ENCODE peak calls at places on chromosome 10, in seven cellular contexts. U is Peyer's patch, M is body of pancreas, E is mammary epithelial cell, T is adrenal gland, R is right atrium auricular region, D is cardiac muscle cell. S is an unnamed sample. For H3K4me1 and H3K27me3, the result is how much of the 10 kb centered on the place peaks cover.

GRCh38 chr10:32161586-32161985 is 105.4 kb upstream of the KIF5B start:
- DNase-seq in U (no peak), M (no peak), E (no peak), T (no peak), R (no peak), D (no peak), S (peak)

GRCh38 chr10:109992485-109992884 is 15.3 kb upstream of the ADD3 start:
- DNase-seq in U (no peak), M (no peak), E (no peak), T (no peak), R (no peak), D (peak), S (no peak)

GRCh38 chr10:73744690-73744994 is 470 bp downstream of the SEC24C start:
- DNase-seq in U (peak), M (peak), E (peak), T (peak), R (no peak), D (peak), S (no peak)

GRCh38 chr10:67969875-67970274 is 85.4 kb downstream of the SIRT1 start:
- DNase-seq in U (no peak), M (no peak), E (no peak), T (no peak), R (no peak), D (no peak), S (no peak)

GRCh38 chr10:104022020-104022419 is 55.1 kb downstream of the SLK start:
- DNase-seq in U (no peak), M (no peak), E (no peak), T (no peak), R (no peak), D (no peak), S (no peak)

GRCh38 chr10:15433850-15434537 is 62.9 kb upstream of the FAM171A1 start:
- DNase-seq in U (no peak), M (peak), E (peak), T (peak), R (no peak), D (peak), S (no peak)

GRCh38 chr10:7824251-7824650 is 5.9 kb downstream of the TAF3 start:
- DNase-seq in U (no peak), M (no peak), E (no peak), T (no peak), R (no peak), D (no peak), S (no peak)

GRCh38 chr10:76632158-76633051 is 1005.2 kb downstream of the KCNMA1 start:
- DNase-seq in U (no peak), M (peak), E (peak), T (peak), R (no peak), D (no peak), S (no peak)

GRCh38 chr10:121681982-121682687 is 83.9 kb upstream of the FGFR2 start:
- DNase-seq in U (no peak), M (no peak), E (no peak), T (no peak), R (no peak), D (no peak), S (no peak)

GRCh38 chr10:119871881-119872609 is 598 bp downstream of the MCMBP start:
- DNase-seq in U (peak), M (peak), E (peak), T (peak), R (no peak), D (peak), S (peak)

GRCh38 chr10:98006266-98006665 is 24.2 kb downstream of the CRTAC1 start:
- DNase-seq in U (no peak), M (peak), E (no peak), T (no peak), R (peak), D (no peak), S (no peak)

GRCh38 chr10:111116762-111117445 is 40.1 kb downstream of the ADRA2A start:
- DNase-seq in U (no peak), M (no peak), E (no peak), T (no peak), R (no peak), D (no peak), S (no peak)

DNA sequence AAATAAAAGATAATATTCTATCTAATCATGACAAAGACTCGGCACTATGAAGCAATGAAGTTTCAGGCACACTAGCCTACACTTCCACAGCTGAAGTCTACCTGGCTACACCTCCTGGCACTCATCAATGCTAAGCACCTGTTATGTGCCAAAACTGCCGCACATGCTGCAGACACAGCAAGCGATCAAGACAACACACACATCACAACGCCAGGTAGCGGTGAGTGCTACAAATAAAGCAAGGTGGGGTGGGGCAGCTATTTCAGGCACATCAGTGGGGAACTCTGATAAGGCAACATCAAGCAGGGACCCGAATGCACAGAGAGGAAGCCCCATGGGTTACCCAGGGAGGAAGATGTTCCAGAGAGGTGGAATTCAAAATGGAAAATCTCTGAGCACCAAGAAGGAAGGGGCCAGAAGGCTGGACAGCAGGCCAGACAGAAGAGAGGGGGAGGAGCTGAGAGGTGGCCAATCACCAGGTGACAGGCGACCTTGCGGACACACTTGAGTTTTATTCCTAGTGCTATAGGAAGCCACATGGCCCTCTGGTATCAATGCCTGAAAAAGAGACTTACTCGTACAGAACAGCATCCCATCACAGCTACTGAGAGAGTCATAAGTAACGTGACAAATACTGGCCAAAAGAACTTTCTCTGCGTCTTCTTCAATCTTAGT is 8.1 kb downstream of the PSAP start:
- DNase-seq in U (no peak), M (no peak), E (no peak), T (no peak), R (no peak), D (no peak), S (no peak)
- H3K4me1 ChIP-seq in U (half or more), M (half or more), E (under half), T (half or more), R (half or more), D (under half), S (half or more)

GRCh38 chr10:43037942-43038782 is 38.7 kb upstream of the RET start:
- DNase-seq in U (peak), M (no peak), E (no peak), T (no peak), R (peak), D (no peak), S (no peak)
- H3K27me3 ChIP-seq in U (under half), M (under half), E (under half), T (under half), R (under half), D (under half), S (under half)

GRCh38 chr10:95472304-95473088 is 88.7 kb downstream of the SORBS1 start:
- DNase-seq in U (no peak), M (no peak), E (no peak), T (no peak), R (no peak), D (no peak), S (no peak)

GRCh38 chr10:95475003-95475383 is 86.2 kb downstream of the SORBS1 start:
- DNase-seq in U (no peak), M (no peak), E (no peak), T (no peak), R (no peak), D (no peak), S (peak)

GRCh38 chr10:95476482-95477174 is 84.5 kb downstream of the SORBS1 start:
- DNase-seq in U (no peak), M (no peak), E (no peak), T (no peak), R (no peak), D (no peak), S (no peak)

GRCh38 chr10:95475827-95476481 is 85.2 kb downstream of the SORBS1 start:
- DNase-seq in U (peak), M (peak), E (no peak), T (no peak), R (no peak), D (no peak), S (no peak)

DNA sequence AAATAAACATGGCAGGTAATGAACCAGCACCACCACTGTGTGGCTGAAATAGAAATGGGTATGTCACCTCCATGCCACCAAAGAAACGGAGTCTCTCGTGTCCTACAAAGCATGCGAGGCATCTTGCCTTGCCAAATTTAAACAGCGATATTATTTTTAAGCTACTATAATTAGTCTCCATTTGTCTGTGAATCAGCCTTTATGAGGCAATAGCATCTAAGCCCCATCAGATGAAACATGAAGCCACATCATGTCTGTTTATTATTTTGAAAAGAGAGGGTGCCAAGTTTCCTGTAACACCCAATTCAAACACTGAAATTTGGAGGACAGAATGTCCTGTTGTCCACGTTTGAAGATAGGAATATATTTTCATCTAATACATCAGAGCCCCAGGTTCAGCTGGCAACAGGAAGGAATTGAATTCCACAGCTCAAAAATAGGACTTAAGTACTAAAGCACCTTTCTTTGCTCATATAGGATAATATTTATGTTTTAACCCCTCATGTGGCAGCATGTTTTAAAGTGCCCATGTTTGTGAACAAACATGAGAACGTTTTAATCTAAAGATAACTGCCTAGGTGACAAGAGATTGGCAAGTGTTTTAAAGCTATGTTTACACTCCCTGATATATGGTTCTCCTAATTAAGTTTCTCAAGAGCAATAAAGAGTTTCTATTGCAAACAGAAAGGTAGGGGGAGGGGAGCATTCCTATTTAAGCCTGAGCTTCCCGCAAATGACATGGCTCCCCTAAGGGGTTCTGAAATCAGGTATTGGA is 86.8 kb downstream of the SORBS1 start:
- DNase-seq in U (no peak), M (peak), E (peak), T (no peak), R (no peak), D (peak), S (no peak)
- TF ChIP-seq CTCF in U (no peak), M (peak), E (no peak), T (no peak), R (peak), D (no peak), S (peak)

DNA sequence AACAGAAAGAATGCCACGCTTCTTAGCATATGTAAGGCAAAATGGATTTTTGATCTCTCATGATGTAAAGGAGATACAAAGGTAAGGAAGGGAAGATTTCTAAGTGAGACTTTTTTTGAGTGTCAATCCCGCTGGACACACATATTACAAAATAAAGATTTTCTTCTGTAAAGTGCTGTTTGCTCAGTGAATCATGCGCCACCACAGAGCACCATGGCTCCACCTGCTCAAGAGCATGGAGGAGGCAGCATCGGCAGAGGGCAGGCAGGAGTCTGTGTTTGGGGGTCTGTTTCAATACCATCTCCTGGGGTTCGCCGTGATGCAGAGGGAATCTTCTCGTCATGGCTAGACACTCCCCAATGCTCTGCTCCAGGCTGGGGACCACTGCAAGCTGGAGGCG is 83.5 kb downstream of the ALOX5 start:
- DNase-seq in U (no peak), M (no peak), E (no peak), T (no peak), R (peak), D (no peak), S (no peak)
- H3K4me1 ChIP-seq in U (under half), M (under half), E (under half), T (under half), R (under half), D (under half), S (under half)

DNA sequence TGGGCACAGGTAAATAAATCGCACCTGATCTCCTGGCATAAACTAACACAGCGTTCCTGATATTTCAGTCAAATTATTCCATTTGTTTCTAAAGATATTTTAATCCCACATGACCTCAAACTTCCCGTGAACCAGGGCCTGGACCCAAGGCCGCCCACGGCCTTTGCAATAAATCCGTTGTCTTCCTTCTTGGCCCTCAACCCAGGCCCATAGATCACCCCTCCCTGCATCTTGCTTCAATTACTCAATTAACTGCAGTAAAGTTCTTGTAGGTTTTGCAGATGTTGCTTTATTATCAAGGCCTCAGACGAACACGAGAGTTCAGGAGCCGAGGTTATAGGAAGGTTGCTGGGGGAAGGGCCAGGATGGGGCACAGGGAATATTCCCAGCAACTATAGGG is 249.5 kb downstream of the RAB11FIP2 start:
- DNase-seq in U (no peak), M (no peak), E (no peak), T (no peak), R (no peak), D (no peak), S (no peak)
- H3K27me3 ChIP-seq in U (under half), M (under half), E (under half), T (under half), R (under half), D (half or more), S (under half)

GRCh38 chr10:19634163-19634562 is 182.1 kb upstream of the PLXDC2 start:
- DNase-seq in U (no peak), M (no peak), E (no peak), T (no peak), R (no peak), D (no peak), S (no peak)

GRCh38 chr10:19628767-19629443 is 187.3 kb upstream of the PLXDC2 start:
- DNase-seq in U (no peak), M (no peak), E (no peak), T (no peak), R (no peak), D (peak), S (no peak)

DNA sequence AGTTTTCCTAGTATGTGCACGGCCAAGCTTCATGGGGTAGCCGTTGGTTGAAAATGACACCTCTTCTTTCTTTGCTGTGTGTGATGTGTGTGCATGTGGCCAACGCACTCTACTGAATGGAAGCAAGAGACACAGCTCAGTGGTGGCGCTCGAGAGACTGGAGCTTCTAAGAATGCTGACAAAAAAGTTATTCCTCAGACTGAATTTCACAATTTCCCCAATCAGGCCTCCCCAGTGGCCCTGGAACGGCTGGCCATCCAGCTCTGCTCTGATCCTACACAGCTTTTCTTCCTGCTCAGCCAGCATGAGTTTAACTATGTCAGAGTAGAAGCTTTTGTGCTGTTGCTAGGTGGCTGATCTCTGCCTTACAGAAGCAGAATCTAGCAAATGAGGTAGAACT is 186.7 kb upstream of the PLXDC2 start:
- DNase-seq in U (peak), M (peak), E (no peak), T (peak), R (peak), D (peak), S (peak)
- TF ChIP-seq CTCF in U (no peak), M (no peak), E (no peak), T (peak), R (peak), D (peak), S (peak)

DNA sequence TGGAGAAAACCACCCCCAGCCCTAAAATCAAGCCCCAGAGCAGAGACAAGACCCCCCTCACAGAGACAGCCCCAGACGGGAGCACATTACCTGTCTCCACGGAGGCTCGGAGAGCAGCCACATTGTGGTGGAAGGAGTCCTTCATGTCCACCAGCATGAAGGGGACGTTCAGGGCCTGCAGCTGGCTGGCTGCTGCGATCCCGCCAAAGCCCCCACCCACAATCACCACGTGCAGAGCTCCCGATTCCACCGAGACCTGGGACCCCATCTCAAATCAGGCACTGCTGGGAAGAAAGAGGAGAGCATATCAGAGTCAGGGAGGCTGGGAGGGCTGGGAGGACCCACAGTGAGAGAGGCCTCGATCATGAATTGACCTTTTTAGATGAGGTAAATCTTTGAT is 8.8 kb downstream of the AIFM2 start:
- DNase-seq in U (no peak), M (no peak), E (no peak), T (no peak), R (no peak), D (no peak), S (no peak)
- H3K4me1 ChIP-seq in U (under half), M (under half), E (under half), T (under half), R (under half), D (under half), S (under half)